ENCODE peak calls at places on chromosomes 11 and 22, in five cellular contexts. W, Y, Q, G and A are unnamed samples.
A peak's percentile ranks its signal among the peaks of the same experiment; 100 is the strongest.

GRCh38 chr22:39567135-39567946 is 3.2 kb upstream of the CACNA1I start:
- DNase-seq in W (no peak), Y (no peak), Q (peak; percentile 26), G (no peak), A (no peak)

GRCh38 chr11:13446444-13446843 is 16.6 kb downstream of the BTBD10 start:
- DNase-seq in W (peak; percentile 58), Y (no peak), Q (no peak), G (no peak), A (no peak)

GRCh38 chr11:13216019-13217006 is 61.3 kb upstream of the BMAL1 start:
- DNase-seq in W (peak; percentile 96), Y (peak; percentile 86), Q (no peak), G (peak; percentile 13), A (no peak)

GRCh38 chr11:44589301-44589700 is 23.8 kb downstream of the CD82 start:
- DNase-seq in W (peak; percentile 94), Y (no peak), Q (no peak), G (no peak), A (no peak)

GRCh38 chr11:128716231-128716630 is 22.4 kb downstream of the FLI1 start:
- DNase-seq in W (peak; percentile 57), Y (no peak), Q (no peak), G (no peak), A (no peak)

GRCh38 chr11:57658023-57658361 is 430 bp downstream of the CLP1 start:
- DNase-seq in W (no peak), Y (no peak), Q (no peak), G (no peak), A (no peak)

GRCh38 chr22:50577697-50577986 is 585 bp downstream of the CPT1B start:
- DNase-seq in W (no peak), Y (no peak), Q (no peak), G (no peak), A (no peak)

GRCh38 chr11:124801014-124801413 is 808 bp upstream of the MSANTD2 start:
- DNase-seq in W (peak; percentile 66), Y (no peak), Q (no peak), G (no peak), A (no peak)

GRCh38 chr11:105774899-105775298 is 165.0 kb downstream of the GRIA4 start:
- DNase-seq in W (no peak), Y (peak; percentile 17), Q (no peak), G (no peak), A (no peak)

GRCh38 chr11:102957953-102958352 is 2.4 kb upstream of the MMP13 start:
- DNase-seq in W (no peak), Y (no peak), Q (no peak), G (no peak), A (no peak)

GRCh38 chr22:49099496-49100124 is 728.1 kb downstream of the BRD1 start:
- DNase-seq in W (no peak), Y (no peak), Q (no peak), G (no peak), A (no peak)

GRCh38 chr11:125941606-125942275 is 4.1 kb upstream of the VSIG10L2 start:
- DNase-seq in W (peak; percentile 32), Y (peak; percentile 83), Q (peak; percentile 38), G (peak; percentile 22), A (no peak)

GRCh38 chr11:64800633-64801464 is 2.2 kb downstream of the MAP4K2 start:
- DNase-seq in W (no peak), Y (no peak), Q (no peak), G (no peak), A (no peak)

GRCh38 chr11:46743043-46743442 is 24.0 kb downstream of the F2 start:
- DNase-seq in W (no peak), Y (no peak), Q (no peak), G (no peak), A (no peak)

GRCh38 chr22:50306753-50307749 is at the start of gene PLXNB2:
- DNase-seq in W (peak; percentile 79), Y (peak; percentile 63), Q (peak; percentile 33), G (no peak), A (peak; percentile 74)

GRCh38 chr11:119791701-119792151 is 62.7 kb upstream of the NECTIN1 start:
- DNase-seq in W (peak; percentile 67), Y (peak; percentile 53), Q (no peak), G (no peak), A (no peak)

GRCh38 chr11:2091786-2092463 is 47.3 kb downstream of the IGF2 start:
- DNase-seq in W (no peak), Y (no peak), Q (no peak), G (no peak), A (no peak)

GRCh38 chr11:23284626-23285025 is 424.4 kb upstream of the CCDC179 start:
- DNase-seq in W (peak; percentile 91), Y (no peak), Q (no peak), G (no peak), A (no peak)

GRCh38 chr11:110026823-110027626 is 66.2 kb upstream of the ZC3H12C start:
- DNase-seq in W (no peak), Y (no peak), Q (no peak), G (no peak), A (no peak)

GRCh38 chr11:69791266-69791665 is 16.1 kb upstream of the FGF4 start:
- DNase-seq in W (peak; percentile 50), Y (peak; percentile 38), Q (no peak), G (no peak), A (no peak)

GRCh38 chr11:27720277-27720830 is 20.1 kb upstream of the BDNF start:
- DNase-seq in W (peak; percentile 62), Y (peak; percentile 79), Q (no peak), G (no peak), A (peak; percentile 84)

GRCh38 chr11:99117603-99118002 is 96.9 kb downstream of the CNTN5 start:
- DNase-seq in W (no peak), Y (no peak), Q (no peak), G (no peak), A (no peak)

GRCh38 chr11:111540114-111540920 is at the start of gene LAYN:
- DNase-seq in W (peak; percentile 61), Y (peak; percentile 71), Q (peak; percentile 70), G (no peak), A (peak; percentile 36)

GRCh38 chr22:26576026-26576680 is 13.8 kb downstream of the TPST2 start:
- DNase-seq in W (peak; percentile 51), Y (no peak), Q (no peak), G (no peak), A (no peak)

GRCh38 chr11:1404461-1405185 is 14.9 kb downstream of the BRSK2 start:
- DNase-seq in W (no peak), Y (no peak), Q (no peak), G (no peak), A (no peak)

GRCh38 chr11:67119577-67120391 is 721 bp downstream of the KDM2A start:
- DNase-seq in W (peak; percentile 18), Y (peak; percentile 37), Q (peak; percentile 39), G (peak; percentile 17), A (peak; percentile 43)

GRCh38 chr11:17721242-17721999 is 2.0 kb downstream of the MYOD1 start:
- DNase-seq in W (no peak), Y (no peak), Q (no peak), G (no peak), A (no peak)

GRCh38 chr11:45665933-45666647 is 668 bp upstream of the CHST1 start:
- DNase-seq in W (peak; percentile 25), Y (no peak), Q (no peak), G (no peak), A (no peak)

GRCh38 chr11:9091044-9091936 is at the start of gene SCUBE2:
- DNase-seq in W (no peak), Y (no peak), Q (no peak), G (no peak), A (no peak)

GRCh38 chr11:113345978-113346377 is 31.6 kb downstream of the TTC12 start:
- DNase-seq in W (peak; percentile 71), Y (no peak), Q (no peak), G (no peak), A (peak; percentile 45)

GRCh38 chr11:92453055-92453454 is 228.4 kb downstream of the FAT3 start:
- DNase-seq in W (peak; percentile 33), Y (no peak), Q (no peak), G (no peak), A (no peak)

GRCh38 chr11:62540804-62541671 is 5.6 kb downstream of the AHNAK start:
- DNase-seq in W (no peak), Y (no peak), Q (no peak), G (no peak), A (no peak)

GRCh38 chr11:130068986-130069683 is 559 bp upstream of the APLP2 start:
- DNase-seq in W (peak; percentile 73), Y (no peak), Q (peak; percentile 53), G (no peak), A (peak; percentile 23)